ENCODE peak calls at places on chromosomes 6 and 20, in nine cellular contexts. One of them, this sample, is unnamed.

GRCh38 chr6:170098428-170099170 is 192.3 kb downstream of the DLL1 start:
- DNase-seq in CD4-positive, CD25-positive, alpha-beta regulatory T cell: no peak
- DNase-seq in astrocyte of the hippocampus: no peak
- DNase-seq in foreskin fibroblast: no peak
- DNase-seq in endothelial cell: peak
- DNase-seq in ACHN: no peak
- DNase-seq in A549: no peak
- DNase-seq in activated naive CD4-positive, alpha-beta T cell treated with anti-CD3 and anti-CD28 coated beads, Interleukin-2, amount 10 ng/mL, durations not matched to agents 7 days and 5 days: peak
- DNase-seq in ecto neural progenitor cell: peak
- DNase-seq in this sample: no peak

GRCh38 chr6:116271309-116271708 is 8.4 kb downstream of the TSPYL1 start:
- DNase-seq in activated naive CD4-positive, alpha-beta T cell treated with anti-CD3 and anti-CD28 coated beads, Interleukin-2, amount 10 ng/mL, durations not matched to agents 7 days and 5 days: no peak
- DNase-seq in endothelial cell: no peak
- DNase-seq in A549: no peak
- DNase-seq in ecto neural progenitor cell: no peak
- DNase-seq in astrocyte of the hippocampus: no peak
- DNase-seq in CD4-positive, CD25-positive, alpha-beta regulatory T cell: no peak
- DNase-seq in foreskin fibroblast: no peak
- DNase-seq in ACHN: no peak
- DNase-seq in this sample: no peak

GRCh38 chr6:27864906-27865883 is 47.0 kb downstream of the OR2B2 start:
- DNase-seq in foreskin fibroblast: peak
- DNase-seq in astrocyte of the hippocampus: peak
- DNase-seq in A549: peak
- DNase-seq in CD4-positive, CD25-positive, alpha-beta regulatory T cell: peak
- DNase-seq in ecto neural progenitor cell: peak
- DNase-seq in activated naive CD4-positive, alpha-beta T cell treated with anti-CD3 and anti-CD28 coated beads, Interleukin-2, amount 10 ng/mL, durations not matched to agents 7 days and 5 days: peak
- DNase-seq in endothelial cell: peak
- DNase-seq in ACHN: peak
- DNase-seq in this sample: peak

GRCh38 chr20:51354191-51354768 is 188.2 kb downstream of the NFATC2 start:
- DNase-seq in A549: no peak
- DNase-seq in endothelial cell: no peak
- DNase-seq in activated naive CD4-positive, alpha-beta T cell treated with anti-CD3 and anti-CD28 coated beads, Interleukin-2, amount 10 ng/mL, durations not matched to agents 7 days and 5 days: no peak
- DNase-seq in ACHN: no peak
- DNase-seq in CD4-positive, CD25-positive, alpha-beta regulatory T cell: no peak
- DNase-seq in foreskin fibroblast: peak
- DNase-seq in astrocyte of the hippocampus: peak
- DNase-seq in ecto neural progenitor cell: no peak
- DNase-seq in this sample: peak

GRCh38 chr20:35968930-35969329 is 540 bp downstream of the CNBD2 start:
- DNase-seq in astrocyte of the hippocampus: no peak
- DNase-seq in activated naive CD4-positive, alpha-beta T cell treated with anti-CD3 and anti-CD28 coated beads, Interleukin-2, amount 10 ng/mL, durations not matched to agents 7 days and 5 days: no peak
- DNase-seq in endothelial cell: no peak
- DNase-seq in foreskin fibroblast: no peak
- DNase-seq in ACHN: no peak
- DNase-seq in CD4-positive, CD25-positive, alpha-beta regulatory T cell: no peak
- DNase-seq in ecto neural progenitor cell: no peak
- DNase-seq in A549: no peak
- DNase-seq in this sample: peak

GRCh38 chr6:56435754-56436153 is 188.4 kb upstream of the COL21A1 start:
- DNase-seq in astrocyte of the hippocampus: no peak
- DNase-seq in activated naive CD4-positive, alpha-beta T cell treated with anti-CD3 and anti-CD28 coated beads, Interleukin-2, amount 10 ng/mL, durations not matched to agents 7 days and 5 days: no peak
- DNase-seq in CD4-positive, CD25-positive, alpha-beta regulatory T cell: no peak
- DNase-seq in ecto neural progenitor cell: no peak
- DNase-seq in endothelial cell: no peak
- DNase-seq in ACHN: no peak
- DNase-seq in foreskin fibroblast: no peak
- DNase-seq in A549: no peak
- DNase-seq in this sample: no peak

GRCh38 chr6:134421496-134421895 is 103.6 kb upstream of the SGK1 start:
- DNase-seq in CD4-positive, CD25-positive, alpha-beta regulatory T cell: no peak
- DNase-seq in A549: no peak
- DNase-seq in ecto neural progenitor cell: no peak
- DNase-seq in ACHN: no peak
- DNase-seq in endothelial cell: no peak
- DNase-seq in activated naive CD4-positive, alpha-beta T cell treated with anti-CD3 and anti-CD28 coated beads, Interleukin-2, amount 10 ng/mL, durations not matched to agents 7 days and 5 days: no peak
- DNase-seq in foreskin fibroblast: peak
- DNase-seq in astrocyte of the hippocampus: no peak
- DNase-seq in this sample: no peak

GRCh38 chr6:42225419-42225818 is 7.8 kb upstream of the MRPS10 start:
- DNase-seq in astrocyte of the hippocampus: no peak
- DNase-seq in activated naive CD4-positive, alpha-beta T cell treated with anti-CD3 and anti-CD28 coated beads, Interleukin-2, amount 10 ng/mL, durations not matched to agents 7 days and 5 days: no peak
- DNase-seq in ACHN: peak
- DNase-seq in foreskin fibroblast: no peak
- DNase-seq in A549: no peak
- DNase-seq in endothelial cell: no peak
- DNase-seq in CD4-positive, CD25-positive, alpha-beta regulatory T cell: no peak
- DNase-seq in ecto neural progenitor cell: no peak
- DNase-seq in this sample: no peak

GRCh38 chr6:122733259-122733658 is 46.3 kb upstream of the FABP7 start:
- DNase-seq in endothelial cell: no peak
- DNase-seq in activated naive CD4-positive, alpha-beta T cell treated with anti-CD3 and anti-CD28 coated beads, Interleukin-2, amount 10 ng/mL, durations not matched to agents 7 days and 5 days: no peak
- DNase-seq in A549: no peak
- DNase-seq in ACHN: no peak
- DNase-seq in CD4-positive, CD25-positive, alpha-beta regulatory T cell: no peak
- DNase-seq in astrocyte of the hippocampus: no peak
- DNase-seq in ecto neural progenitor cell: no peak
- DNase-seq in foreskin fibroblast: no peak
- DNase-seq in this sample: no peak

GRCh38 chr6:82015043-82015442 is 232.5 kb downstream of the IBTK start:
- DNase-seq in ACHN: no peak
- DNase-seq in activated naive CD4-positive, alpha-beta T cell treated with anti-CD3 and anti-CD28 coated beads, Interleukin-2, amount 10 ng/mL, durations not matched to agents 7 days and 5 days: no peak
- DNase-seq in endothelial cell: no peak
- DNase-seq in ecto neural progenitor cell: no peak
- DNase-seq in astrocyte of the hippocampus: peak
- DNase-seq in foreskin fibroblast: peak
- DNase-seq in A549: no peak
- DNase-seq in CD4-positive, CD25-positive, alpha-beta regulatory T cell: no peak
- DNase-seq in this sample: no peak